ENCODE peak calls at places on chromosome 22, in eight cellular contexts. W is endodermal cell, N is transverse colon, S is A673, L is tibial artery, U is body of pancreas, Y is GM23248, R is SK-N-MC. B is an unnamed sample.

GRCh38 chr22:27670701-27671412 is 130.7 kb downstream of the MN1 start:
- DNase-seq in U (peak; percentile 81), W (peak; percentile 95), R (no peak), S (peak; percentile 58), Y (peak; percentile 21), L (no peak), N (peak; percentile 40), B (no peak)

GRCh38 chr22:29370556-29370955 is 17.8 kb downstream of the AP1B1 start:
- DNase-seq in N (no peak), W (peak; percentile 78), Y (no peak), R (no peak), L (no peak), U (no peak), S (no peak), B (no peak)

GRCh38 chr22:29313126-29314071 is 2.1 kb downstream of the RASL10A start:
- DNase-seq in L (peak; percentile 70), Y (peak; percentile 68), W (peak; percentile 93), U (no peak), R (no peak), N (peak; percentile 48), S (no peak), B (no peak)

GRCh38 chr22:45969414-45969799 is 7.6 kb downstream of the WNT7B start:
- DNase-seq in S (no peak), U (no peak), L (no peak), W (peak; percentile 79), Y (no peak), R (no peak), N (no peak), B (peak; percentile 67)

GRCh38 chr22:38172489-38173155 is 9.0 kb downstream of the PLA2G6 start:
- DNase-seq in R (no peak), N (peak; percentile 53), S (no peak), L (peak; percentile 70), W (no peak), U (peak; percentile 85), Y (peak; percentile 49), B (no peak)

GRCh38 chr22:48478124-48478523 is 1349.5 kb downstream of the BRD1 start:
- DNase-seq in Y (no peak), N (no peak), L (peak; percentile 64), U (no peak), W (no peak), S (no peak), R (no peak), B (no peak)

GRCh38 chr22:42222140-42222539 is 48.3 kb downstream of the TCF20 start:
- DNase-seq in L (no peak), S (no peak), U (no peak), Y (no peak), R (no peak), W (no peak), N (no peak), B (no peak)

GRCh38 chr22:28012811-28013460 is 93.9 kb upstream of the PITPNB start:
- DNase-seq in S (no peak), R (no peak), W (no peak), Y (no peak), U (no peak), L (no peak), N (no peak), B (no peak)

GRCh38 chr22:41684194-41684593 is 4.5 kb downstream of the SNU13 start:
- DNase-seq in S (no peak), R (no peak), L (no peak), U (no peak), Y (no peak), N (no peak), W (no peak), B (no peak)

GRCh38 chr22:44597616-44598015 is 99.6 kb upstream of the RTL6 start:
- DNase-seq in W (no peak), R (no peak), N (no peak), Y (peak; percentile 59), L (no peak), S (no peak), U (peak; percentile 63), B (no peak)

GRCh38 chr22:16608931-16609330 is 16.3 kb upstream of the CCT8L2 start:
- DNase-seq in W (no peak), N (no peak), L (no peak), U (no peak), S (no peak), R (no peak), Y (no peak), B (peak; percentile 19)

GRCh38 chr22:45612451-45612901 is 59.2 kb upstream of the ATXN10 start:
- DNase-seq in S (no peak), R (no peak), W (no peak), Y (peak; percentile 94), U (peak; percentile 51), N (no peak), L (peak; percentile 73), B (peak; percentile 95)

GRCh38 chr22:44085743-44086741 is 61.9 kb downstream of the PARVB start:
- DNase-seq in L (no peak), S (peak; percentile 59), U (peak; percentile 76), Y (peak; percentile 90), R (no peak), W (peak; percentile 71), N (peak; percentile 72), B (peak; percentile 78)

GRCh38 chr22:44191036-44191454 is 10.3 kb downstream of the PARVG start:
- DNase-seq in W (no peak), Y (peak; percentile 49), N (no peak), S (no peak), R (no peak), U (no peak), L (no peak), B (no peak)

GRCh38 chr22:43894122-43894521 is 2.3 kb upstream of the PNPLA5 start:
- DNase-seq in Y (no peak), N (no peak), W (no peak), R (no peak), L (no peak), S (no peak), U (no peak), B (no peak)

GRCh38 chr22:24216541-24217209 is 28.2 kb downstream of the GGT5 start:
- DNase-seq in L (no peak), Y (no peak), R (no peak), N (no peak), W (no peak), U (no peak), S (no peak), B (no peak)

GRCh38 chr22:38187413-38188212 is 6.0 kb upstream of the PLA2G6 start:
- DNase-seq in S (no peak), W (no peak), L (no peak), N (no peak), R (no peak), U (peak; percentile 89), Y (no peak), B (no peak)

DNA sequence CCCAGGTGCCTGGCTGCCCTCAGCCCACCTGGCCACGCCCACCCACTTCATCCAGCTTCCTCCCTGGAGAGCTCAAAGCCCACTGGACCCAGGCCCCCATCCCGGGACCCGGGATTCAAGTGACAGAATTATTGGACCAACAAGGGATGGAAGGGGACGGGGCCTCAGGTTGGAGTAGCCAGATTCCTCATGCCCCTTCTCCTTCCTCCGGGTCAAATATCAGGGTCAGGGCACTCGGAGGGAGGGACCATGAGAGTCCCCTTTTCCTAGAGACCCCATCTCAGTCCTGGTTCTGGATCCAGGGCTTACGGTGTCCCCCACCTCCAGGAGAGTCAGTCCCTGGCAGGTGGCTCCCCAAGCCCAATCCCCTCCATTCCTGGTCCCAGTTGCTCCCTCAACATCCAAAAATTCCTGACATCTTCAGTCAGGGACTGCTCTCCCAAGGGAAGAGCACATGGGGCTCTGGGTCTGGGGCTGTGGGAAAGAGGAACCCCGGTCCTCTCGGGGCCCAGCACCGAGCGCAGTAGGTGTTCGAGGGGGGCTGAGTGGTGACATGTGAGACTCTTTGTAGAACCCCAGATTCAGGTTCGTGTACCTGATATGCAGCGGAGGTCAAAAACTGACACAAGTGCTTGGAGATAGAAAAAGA is 37.7 kb downstream of the IGLL5 start:
- DNase-seq in L (no peak), U (no peak), Y (no peak), S (no peak), R (no peak), W (no peak), N (no peak), B (no peak)
- H3K27ac ChIP-seq in L (no peak overlapping the region), U (no peak overlapping the region), Y (no peak overlapping the region), S (no peak overlapping the region), R (no peak overlapping the region), W (no peak overlapping the region), N (no peak overlapping the region), B (no peak overlapping the region)

GRCh38 chr22:22936190-22936914 is 48.7 kb downstream of the IGLL5 start:
- DNase-seq in U (no peak), Y (no peak), N (no peak), S (no peak), W (no peak), R (no peak), L (no peak), B (no peak)
- H3K27ac ChIP-seq in U (no peak overlapping the region), Y (no peak overlapping the region), N (no peak overlapping the region), S (no peak overlapping the region), W (no peak overlapping the region), R (no peak overlapping the region), L (no peak overlapping the region), B (no peak overlapping the region)

GRCh38 chr22:50343541-50343935 is 411 bp downstream of the PPP6R2 start:
- DNase-seq in N (no peak), L (no peak), U (no peak), S (no peak), R (no peak), Y (no peak), W (no peak), B (no peak)
- H3K27ac ChIP-seq in N (peak overlapping the region; percentile 89), L (peak overlapping the region; percentile 87), U (peak overlapping the region; percentile 78), S (peak overlapping the region; percentile 94), R (peak overlapping the region; percentile 75), Y (no peak overlapping the region), W (no peak overlapping the region), B (peak overlapping the region; percentile 93)

DNA sequence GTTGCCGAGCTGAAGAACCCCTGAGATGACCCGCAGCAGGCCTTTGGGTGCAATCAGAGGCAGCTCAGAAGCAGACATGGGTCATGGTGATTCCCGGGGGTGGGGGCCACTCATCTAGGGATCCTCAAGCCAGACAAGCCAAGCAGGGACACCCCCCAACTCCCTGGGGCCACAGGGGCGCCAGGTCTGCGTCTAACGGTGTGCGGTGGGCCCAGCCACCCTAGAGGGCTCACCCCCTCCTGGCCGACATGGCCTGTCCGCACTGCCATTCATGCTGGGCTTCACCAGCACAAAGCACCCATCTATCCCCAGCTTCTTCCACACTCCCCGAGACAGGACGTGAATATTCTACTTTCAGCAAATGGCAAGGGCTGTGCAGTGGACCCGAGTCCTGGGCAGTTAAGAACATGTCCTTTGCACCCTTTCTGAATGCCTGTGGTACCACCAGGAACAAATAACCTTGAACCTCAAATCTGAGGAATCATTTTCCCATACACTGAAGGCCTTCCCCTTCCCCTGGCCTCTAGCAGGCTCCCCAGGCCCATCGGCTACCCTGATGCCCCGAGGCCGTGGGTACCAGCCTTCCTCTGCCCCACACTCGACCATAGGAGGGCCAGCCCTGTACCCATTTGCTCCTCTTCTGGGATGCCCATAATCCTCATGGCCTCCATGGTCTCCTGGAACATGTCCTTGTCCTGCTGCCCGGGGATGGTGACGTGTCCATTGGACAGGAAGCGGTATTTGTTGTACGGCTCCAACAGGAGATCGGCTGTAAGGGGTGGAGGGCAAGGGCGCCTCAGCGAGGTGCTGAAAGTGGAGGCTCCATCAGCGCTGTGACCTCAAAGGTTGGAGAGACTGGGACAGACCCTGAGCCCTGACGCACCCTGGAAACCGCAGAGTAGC is 66.9 kb downstream of the APOL1 start:
- DNase-seq in U (no peak), Y (no peak), R (no peak), N (no peak), S (no peak), L (no peak), W (no peak), B (no peak)
- H3K27ac ChIP-seq in U (peak overlapping the region; percentile 26), Y (no peak overlapping the region), R (no peak overlapping the region), N (peak overlapping the region; percentile 98), S (no peak overlapping the region), L (peak overlapping the region; percentile 95), W (no peak overlapping the region), B (no peak overlapping the region)

B was measured in foreskin keratinocyte.